ENCODE peak calls at places on chromosomes 16 and 17, in ten cellular contexts. C is AG10803; D is NCI-H1092 treated with DMSO at 0.1 percent for 48 hours; M is activated T-helper 1 cell treated with anti-CD3 and anti-CD28 coated beads, Interleukin-2, amount 50 U/mL, for 16 hours; F is HuH-7.5; Y is iPS-NIHi11; Q is uterus; L is H54; K is AG20443; Z is neural crest cell. E is an unnamed sample.
A peak's percentile ranks its signal among the peaks of the same experiment; 100 is the strongest.

GRCh38 chr16:84730406-84731106 is 30.8 kb downstream of the USP10 start:
- DNase-seq in Y (peak; percentile 49), Q (peak; percentile 44), K (peak; percentile 89), F (peak; percentile 59), L (peak; percentile 56), C (peak; percentile 91), Z (no peak), D (peak; percentile 15), M (no peak), E (peak; percentile 66)

GRCh38 chr17:48472485-48473281 is 42.7 kb upstream of the SKAP1 start:
- DNase-seq in M (no peak), F (no peak), Z (no peak), Q (no peak), K (peak; percentile 41), D (peak; percentile 54), Y (no peak), L (peak; percentile 58), C (peak; percentile 75), E (no peak)

GRCh38 chr17:72121164-72122001 is 563 bp downstream of the SOX9 start:
- DNase-seq in Q (no peak), Z (peak; percentile 51), K (peak; percentile 74), Y (peak; percentile 60), C (peak; percentile 50), L (peak; percentile 49), M (no peak), F (peak; percentile 54), D (peak; percentile 43), E (peak; percentile 58)

GRCh38 chr16:11379420-11379819 is 34.2 kb downstream of the RMI2 start:
- DNase-seq in D (no peak), Z (no peak), Y (no peak), Q (no peak), K (no peak), C (peak; percentile 25), F (no peak), M (peak; percentile 16), L (peak; percentile 63), E (peak; percentile 74)

GRCh38 chr16:10388987-10389386 is 3.1 kb downstream of the ATF7IP2 start:
- DNase-seq in M (no peak), L (no peak), F (no peak), D (no peak), K (no peak), C (no peak), Z (no peak), Y (no peak), Q (no peak), E (no peak)

GRCh38 chr17:38604479-38605229 is 1.1 kb downstream of the SRCIN1 start:
- DNase-seq in Y (peak; percentile 42), F (peak; percentile 59), K (no peak), D (peak; percentile 60), L (no peak), Q (no peak), C (no peak), M (no peak), Z (peak; percentile 29), E (peak; percentile 70)

GRCh38 chr17:80352216-80352895 is 62.6 kb upstream of the ENDOV start:
- DNase-seq in K (no peak), F (no peak), Y (no peak), L (no peak), Z (no peak), D (no peak), C (no peak), M (no peak), Q (no peak), E (no peak)

GRCh38 chr17:35865412-35866355 is 3.0 kb downstream of the HEATR9 start:
- DNase-seq in Y (no peak), L (no peak), Z (no peak), K (no peak), D (no peak), C (peak; percentile 28), Q (no peak), M (no peak), F (no peak), E (no peak)

E was measured in GM13977.